ENCODE peak calls at places on chromosomes 3 and 15, in eight cellular contexts. M is right cardiac atrium; L is esophagus mucosa; T is pancreas; S is mucosa of descending colon; V is activated CD8-positive, alpha-beta T cell treated with anti-CD3 and anti-CD28 coated beads, Interleukin-2, amount 10 ng/mL, durations not matched to agents 7 days and 5 days; D is PC-3; G is T-cell. E is an unnamed sample.

GRCh38 chr3:18847583-18848197 is 300.6 kb upstream of the KCNH8 start:
- ATAC-seq in M (no peak), L (no peak), T (no peak), S (no peak), V (no peak), D (peak), G (no peak), E (no peak)

GRCh38 chr3:14771593-14772497 is 46.9 kb upstream of the FGD5 start:
- ATAC-seq in M (no peak), L (no peak), T (no peak), S (no peak), V (no peak), D (no peak), G (no peak), E (no peak)

GRCh38 chr3:112761062-112761638 is 85.5 kb downstream of the CD200R1L start:
- ATAC-seq in M (no peak), L (no peak), T (no peak), S (no peak), V (no peak), D (no peak), G (no peak), E (peak)

GRCh38 chr3:121748638-121749275 is 784 bp downstream of the GOLGB1 start:
- ATAC-seq in M (peak), L (peak), T (peak), S (peak), V (peak), D (peak), G (peak), E (peak)

GRCh38 chr3:67083277-67083676 is 85.2 kb downstream of the KBTBD8 start:
- ATAC-seq in M (no peak), L (no peak), T (no peak), S (peak), V (peak), D (no peak), G (peak), E (no peak)

GRCh38 chr3:184608209-184608608 is 46.6 kb downstream of the EPHB3 start:
- ATAC-seq in M (no peak), L (no peak), T (no peak), S (no peak), V (peak), D (no peak), G (peak), E (peak)

GRCh38 chr3:47874913-47875312 is 72.0 kb downstream of the DHX30 start:
- ATAC-seq in M (peak), L (peak), T (peak), S (no peak), V (no peak), D (no peak), G (no peak), E (no peak)

GRCh38 chr15:58682234-58682633 is 67.3 kb downstream of the ADAM10 start:
- ATAC-seq in M (no peak), L (no peak), T (no peak), S (no peak), V (no peak), D (no peak), G (no peak), E (no peak)

GRCh38 chr3:13016083-13016725 is 57.0 kb downstream of the IQSEC1 start:
- ATAC-seq in M (peak), L (peak), T (peak), S (peak), V (peak), D (no peak), G (peak), E (no peak)

GRCh38 chr3:46705022-46705530 is 3.9 kb downstream of the TMIE start:
- ATAC-seq in M (peak), L (peak), T (peak), S (peak), V (peak), D (peak), G (peak), E (peak)

GRCh38 chr3:71498053-71498452 is 85.5 kb downstream of the FOXP1 start:
- ATAC-seq in M (no peak), L (no peak), T (no peak), S (no peak), V (no peak), D (no peak), G (no peak), E (peak)

GRCh38 chr15:64151727-64152506 is at the start of gene SNX22:
- ATAC-seq in M (no peak), L (peak), T (peak), S (peak), V (peak), D (peak), G (peak), E (peak)

GRCh38 chr15:45910671-45911070 is 275.8 kb downstream of the SQOR start:
- ATAC-seq in M (no peak), L (no peak), T (no peak), S (no peak), V (no peak), D (no peak), G (no peak), E (no peak)

GRCh38 chr15:82680200-82681102 is 29.2 kb downstream of the AP3B2 start:
- ATAC-seq in M (peak), L (peak), T (peak), S (peak), V (peak), D (peak), G (peak), E (no peak)

GRCh38 chr3:156818890-156819289 is 7.3 kb upstream of the LEKR1 start:
- ATAC-seq in M (no peak), L (no peak), T (no peak), S (no peak), V (no peak), D (no peak), G (no peak), E (peak)

GRCh38 chr3:106423321-106424225 is 554.8 kb upstream of the CBLB start:
- ATAC-seq in M (no peak), L (peak), T (no peak), S (no peak), V (no peak), D (no peak), G (no peak), E (no peak)

GRCh38 chr3:136838641-136839555 is 20.0 kb downstream of the SLC35G2 start:
- ATAC-seq in M (no peak), L (peak), T (no peak), S (no peak), V (no peak), D (peak), G (no peak), E (peak)

GRCh38 chr15:98787936-98788757 is 139.8 kb downstream of the IGF1R start:
- ATAC-seq in M (no peak), L (peak), T (no peak), S (peak), V (no peak), D (peak), G (no peak), E (peak)

GRCh38 chr3:23659840-23660430 is 145.8 kb upstream of the UBE2E1 start:
- ATAC-seq in M (no peak), L (no peak), T (no peak), S (peak), V (no peak), D (no peak), G (no peak), E (no peak)

GRCh38 chr3:67037615-67038014 is 39.5 kb downstream of the KBTBD8 start:
- ATAC-seq in M (no peak), L (no peak), T (peak), S (no peak), V (no peak), D (no peak), G (no peak), E (no peak)

GRCh38 chr3:97896547-97896946 is 74.7 kb downstream of the CRYBG3 start:
- ATAC-seq in M (no peak), L (no peak), T (no peak), S (no peak), V (no peak), D (peak), G (no peak), E (no peak)

GRCh38 chr3:4746241-4746958 is 232.8 kb upstream of the BHLHE40 start:
- ATAC-seq in M (no peak), L (peak), T (no peak), S (no peak), V (no peak), D (no peak), G (no peak), E (no peak)

E was measured in SK-N-SH treated with all-trans-retinoic acid at 6 μM for 48 hours.